ENCODE peak calls at places on chromosomes 7 and 10, in four cellular contexts. One of them, this sample, is unnamed.
A peak's percentile ranks its signal among the peaks of the same experiment; 100 is the strongest.

GRCh38 chr10:11057018-11057417 is 39.3 kb downstream of the CELF2 start:
- DNase-seq in gastrocnemius medialis: no peak
- DNase-seq in foreskin fibroblast: no peak
- DNase-seq in HCT116: no peak
- DNase-seq in this sample: no peak

GRCh38 chr10:31274310-31274709 is 44.7 kb upstream of the ZEB1 start:
- DNase-seq in gastrocnemius medialis: no peak
- DNase-seq in foreskin fibroblast: peak; percentile 63
- DNase-seq in HCT116: no peak
- DNase-seq in this sample: no peak

GRCh38 chr7:55144333-55144954 is 125.6 kb downstream of the EGFR start:
- DNase-seq in gastrocnemius medialis: no peak
- DNase-seq in foreskin fibroblast: peak; percentile 31
- DNase-seq in HCT116: no peak
- DNase-seq in this sample: no peak

GRCh38 chr10:28505359-28505959 is 27.5 kb upstream of the WAC start:
- DNase-seq in gastrocnemius medialis: no peak
- DNase-seq in foreskin fibroblast: no peak
- DNase-seq in HCT116: no peak
- DNase-seq in this sample: no peak

GRCh38 chr7:95780665-95781064 is 8.3 kb downstream of the DYNC1I1 start:
- DNase-seq in gastrocnemius medialis: no peak
- DNase-seq in foreskin fibroblast: no peak
- DNase-seq in HCT116: no peak
- DNase-seq in this sample: no peak

GRCh38 chr10:127556911-127557310 is 7.8 kb downstream of the NPS start:
- DNase-seq in gastrocnemius medialis: no peak
- DNase-seq in foreskin fibroblast: no peak
- DNase-seq in HCT116: no peak
- DNase-seq in this sample: no peak

GRCh38 chr10:14971867-14972448 is 12.8 kb downstream of the MEIG1 start:
- DNase-seq in gastrocnemius medialis: no peak
- DNase-seq in foreskin fibroblast: no peak
- DNase-seq in HCT116: no peak
- DNase-seq in this sample: no peak

GRCh38 chr10:26222563-26222962 is 6.0 kb downstream of the GAD2 start:
- DNase-seq in gastrocnemius medialis: no peak
- DNase-seq in foreskin fibroblast: no peak
- DNase-seq in HCT116: no peak
- DNase-seq in this sample: no peak

GRCh38 chr7:55280031-55280454 is 85.1 kb upstream of the LANCL2 start:
- DNase-seq in gastrocnemius medialis: peak; percentile 17
- DNase-seq in foreskin fibroblast: peak; percentile 84
- DNase-seq in HCT116: peak; percentile 59
- DNase-seq in this sample: no peak

GRCh38 chr7:29289156-29290021 is 94.8 kb downstream of the CHN2 start:
- DNase-seq in gastrocnemius medialis: no peak
- DNase-seq in foreskin fibroblast: peak; percentile 82
- DNase-seq in HCT116: no peak
- DNase-seq in this sample: no peak

GRCh38 chr10:11934262-11934661 is 108.3 kb downstream of the UPF2 start:
- DNase-seq in gastrocnemius medialis: no peak
- DNase-seq in foreskin fibroblast: no peak
- DNase-seq in HCT116: no peak
- DNase-seq in this sample: no peak

GRCh38 chr7:158614695-158615094 is 27.1 kb upstream of the PTPRN2 start:
- DNase-seq in gastrocnemius medialis: no peak
- DNase-seq in foreskin fibroblast: peak; percentile 72
- DNase-seq in HCT116: no peak
- DNase-seq in this sample: no peak

GRCh38 chr10:75399461-75400162 is 2.0 kb downstream of the ZNF503 start:
- DNase-seq in gastrocnemius medialis: peak; percentile 63
- DNase-seq in foreskin fibroblast: peak; percentile 91
- DNase-seq in HCT116: no peak
- DNase-seq in this sample: no peak

GRCh38 chr10:31064334-31064733 is 32.7 kb upstream of the ZNF438 start:
- DNase-seq in gastrocnemius medialis: peak; percentile 35
- DNase-seq in foreskin fibroblast: peak; percentile 91
- DNase-seq in HCT116: no peak
- DNase-seq in this sample: no peak

GRCh38 chr7:19442016-19442785 is 266.6 kb downstream of the POLR1F start:
- DNase-seq in gastrocnemius medialis: no peak
- DNase-seq in foreskin fibroblast: peak; percentile 82
- DNase-seq in HCT116: peak; percentile 50
- DNase-seq in this sample: no peak

GRCh38 chr10:87674963-87675362 is 15.3 kb downstream of the PAPSS2 start:
- DNase-seq in gastrocnemius medialis: no peak
- DNase-seq in foreskin fibroblast: peak; percentile 50
- DNase-seq in HCT116: no peak
- DNase-seq in this sample: no peak

GRCh38 chr10:132541129-132541528 is 3.5 kb downstream of the INPP5A start:
- DNase-seq in gastrocnemius medialis: no peak
- DNase-seq in foreskin fibroblast: no peak
- DNase-seq in HCT116: no peak
- DNase-seq in this sample: no peak

GRCh38 chr10:49539320-49539885 is 482 bp upstream of the ERCC6 start:
- DNase-seq in gastrocnemius medialis: no peak
- DNase-seq in foreskin fibroblast: peak; percentile 81
- DNase-seq in HCT116: peak; percentile 18
- DNase-seq in this sample: no peak

GRCh38 chr10:22893776-22894175 is 34.1 kb upstream of the ARMC3 start:
- DNase-seq in gastrocnemius medialis: no peak
- DNase-seq in foreskin fibroblast: no peak
- DNase-seq in HCT116: no peak
- DNase-seq in this sample: no peak

DNA sequence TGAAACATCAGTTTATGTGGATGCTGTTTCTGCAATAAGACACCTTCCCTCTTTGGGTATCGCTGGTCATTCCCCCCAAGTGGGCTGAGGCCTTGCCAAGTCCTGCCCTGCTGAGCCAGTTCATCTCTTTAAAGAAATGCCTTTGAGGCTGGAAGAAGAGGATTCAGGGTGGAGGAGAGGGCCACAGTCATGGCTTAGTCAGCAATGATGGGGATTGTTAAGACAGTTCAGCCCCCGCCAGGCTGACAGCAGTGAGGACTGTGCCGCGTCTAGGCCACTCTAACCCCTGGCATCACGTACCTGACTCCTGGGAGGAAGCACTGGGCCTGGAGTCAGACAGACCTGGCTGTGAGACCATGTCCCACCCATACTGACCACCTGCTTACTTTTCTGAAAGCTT is 48.3 kb downstream of the PNLIPRP2 start:
- DNase-seq in gastrocnemius medialis: no peak
- DNase-seq in foreskin fibroblast: no peak
- DNase-seq in HCT116: no peak
- DNase-seq in this sample: no peak
- H3K4me3 ChIP-seq in gastrocnemius medialis: no peak overlapping the region
- H3K4me3 ChIP-seq in foreskin fibroblast: no peak overlapping the region
- H3K4me3 ChIP-seq in HCT116: no peak overlapping the region
- H3K4me3 ChIP-seq in this sample: no peak overlapping the region

GRCh38 chr7:24284699-24285506 is 913 bp downstream of the NPY start:
- DNase-seq in gastrocnemius medialis: no peak
- DNase-seq in foreskin fibroblast: no peak
- DNase-seq in HCT116: no peak
- DNase-seq in this sample: no peak
- TF ChIP-seq CTCF in gastrocnemius medialis: no peak
- TF ChIP-seq CTCF in foreskin fibroblast: no peak
- TF ChIP-seq CTCF in HCT116: no peak
- TF ChIP-seq CTCF in this sample: no peak

GRCh38 chr10:69949770-69950169 is 102.9 kb upstream of the MACROH2A2 start:
- DNase-seq in gastrocnemius medialis: no peak
- DNase-seq in foreskin fibroblast: no peak
- DNase-seq in HCT116: no peak
- DNase-seq in this sample: no peak

GRCh38 chr10:69952069-69952800 is 100.4 kb upstream of the MACROH2A2 start:
- DNase-seq in gastrocnemius medialis: no peak
- DNase-seq in foreskin fibroblast: no peak
- DNase-seq in HCT116: no peak
- DNase-seq in this sample: no peak

GRCh38 chr10:69952801-69953200 is 99.8 kb upstream of the MACROH2A2 start:
- DNase-seq in gastrocnemius medialis: no peak
- DNase-seq in foreskin fibroblast: peak; percentile 66
- DNase-seq in HCT116: no peak
- DNase-seq in this sample: no peak

GRCh38 chr10:69953851-69954250 is 98.8 kb upstream of the MACROH2A2 start:
- DNase-seq in gastrocnemius medialis: no peak
- DNase-seq in foreskin fibroblast: no peak
- DNase-seq in HCT116: no peak
- DNase-seq in this sample: no peak

DNA sequence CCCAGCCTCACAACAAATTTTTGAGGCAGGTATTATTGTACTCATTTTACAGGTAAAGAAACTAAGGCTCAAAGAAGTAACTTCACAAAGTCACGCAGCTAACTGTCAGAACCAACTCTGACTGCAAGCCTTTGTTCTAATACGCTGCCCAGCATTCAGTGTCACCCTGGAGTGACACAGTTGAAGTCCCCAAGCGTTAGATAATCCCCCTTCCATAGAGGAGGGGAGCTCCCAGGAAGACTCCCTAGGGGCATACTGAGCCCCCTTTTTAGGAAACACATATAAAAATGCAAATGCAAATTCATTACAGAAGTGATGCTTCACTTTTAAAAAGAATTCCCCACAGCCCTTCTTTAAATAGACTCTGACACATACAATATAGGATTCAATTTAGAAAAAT is 101.0 kb upstream of the MACROH2A2 start:
- DNase-seq in gastrocnemius medialis: no peak
- DNase-seq in foreskin fibroblast: no peak
- DNase-seq in HCT116: no peak
- DNase-seq in this sample: no peak
- H3K4me3 ChIP-seq in gastrocnemius medialis: no peak overlapping the region
- H3K4me3 ChIP-seq in foreskin fibroblast: no peak overlapping the region
- H3K4me3 ChIP-seq in HCT116: no peak overlapping the region
- H3K4me3 ChIP-seq in this sample: no peak overlapping the region

GRCh38 chr10:46098379-46098778 is 52.3 kb upstream of the MSMB start:
- DNase-seq in gastrocnemius medialis: no peak
- DNase-seq in foreskin fibroblast: no peak
- DNase-seq in HCT116: no peak
- DNase-seq in this sample: no peak
- TF ChIP-seq CTCF in gastrocnemius medialis: no peak
- TF ChIP-seq CTCF in foreskin fibroblast: no peak
- TF ChIP-seq CTCF in HCT116: no peak
- TF ChIP-seq CTCF in this sample: no peak

DNA sequence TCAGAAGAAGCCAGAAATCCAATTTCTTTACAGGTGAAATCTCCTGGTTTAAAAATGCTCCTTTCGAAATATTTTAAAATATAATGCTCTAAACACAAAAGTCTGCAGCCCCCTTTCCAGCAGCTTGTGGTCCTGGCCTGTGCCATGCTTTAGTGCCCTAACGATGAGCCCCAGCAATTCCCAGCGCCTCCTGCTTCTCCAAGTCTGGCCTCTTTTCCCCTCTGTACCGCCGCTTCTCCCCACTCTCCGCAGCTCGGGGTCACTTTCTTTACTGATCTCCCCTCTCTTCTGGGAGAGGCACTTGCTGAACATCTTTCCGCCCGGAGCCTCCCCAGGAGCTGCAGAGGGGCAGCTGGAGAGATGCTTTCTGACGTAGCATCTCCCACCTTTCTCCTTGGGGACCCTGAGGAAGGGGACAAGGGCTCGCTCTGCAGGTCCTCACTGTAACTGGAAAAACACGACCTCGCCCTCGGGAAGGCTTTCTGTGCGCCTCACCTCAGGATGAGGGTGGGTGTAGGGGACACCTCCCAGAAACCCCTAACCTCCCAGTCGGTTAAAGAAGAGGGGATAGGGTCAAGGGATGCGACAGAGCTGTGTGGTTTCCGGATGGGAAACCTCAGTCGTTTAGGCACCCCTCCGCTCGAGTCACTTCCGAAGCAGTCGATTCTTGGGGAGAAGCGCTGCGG is 544 bp upstream of the INA start:
- DNase-seq in gastrocnemius medialis: no peak
- DNase-seq in foreskin fibroblast: no peak
- DNase-seq in HCT116: no peak
- DNase-seq in this sample: no peak
- H3K4me3 ChIP-seq in gastrocnemius medialis: no peak overlapping the region
- H3K4me3 ChIP-seq in foreskin fibroblast: peak overlapping the region; percentile 52
- H3K4me3 ChIP-seq in HCT116: no peak overlapping the region
- H3K4me3 ChIP-seq in this sample: peak overlapping the region; percentile 40

DNA sequence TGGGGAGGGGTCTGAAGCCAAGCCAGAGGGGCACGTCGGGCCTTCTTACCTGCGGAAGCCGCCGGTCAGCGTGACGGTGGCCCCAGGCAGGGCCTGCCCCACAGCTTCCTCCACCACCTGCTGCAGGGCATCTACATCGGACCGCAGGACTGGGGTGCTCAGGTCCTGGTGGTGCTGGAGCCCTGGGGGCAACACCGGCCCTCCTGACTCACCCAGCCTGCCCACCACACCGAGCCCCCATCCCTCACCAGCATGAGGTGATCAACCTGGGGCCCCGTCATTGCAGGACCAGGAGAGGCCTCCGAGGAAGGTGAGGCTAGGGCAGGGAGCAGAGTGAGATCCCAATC is 8.0 kb downstream of the POLM start:
- DNase-seq in gastrocnemius medialis: no peak
- DNase-seq in foreskin fibroblast: no peak
- DNase-seq in HCT116: no peak
- DNase-seq in this sample: no peak
- TF ChIP-seq CTCF in gastrocnemius medialis: no peak
- TF ChIP-seq CTCF in foreskin fibroblast: no peak
- TF ChIP-seq CTCF in HCT116: no peak
- TF ChIP-seq CTCF in this sample: no peak

GRCh38 chr7:101942603-101943210 is 125.3 kb downstream of the CUX1 start:
- DNase-seq in gastrocnemius medialis: no peak
- DNase-seq in foreskin fibroblast: no peak
- DNase-seq in HCT116: no peak
- DNase-seq in this sample: no peak
- H3K4me3 ChIP-seq in gastrocnemius medialis: no peak overlapping the region
- H3K4me3 ChIP-seq in foreskin fibroblast: no peak overlapping the region
- H3K4me3 ChIP-seq in HCT116: peak overlapping the region; percentile 35
- H3K4me3 ChIP-seq in this sample: no peak overlapping the region

This sample was measured in epithelial cell of proximal tubule.